ENCODE peak calls at places on chromosome 6, in eight cellular contexts. One of them, this sample, is unnamed.
A peak's percentile ranks its signal among the peaks of the same experiment; 100 is the strongest.

GRCh38 chr6:41718828-41719227 is 16.6 kb downstream of the TFEB start:
- DNase-seq in adrenal gland: no peak
- DNase-seq in fibroblast of lung: no peak
- DNase-seq in ovary: no peak
- DNase-seq in esophagus squamous epithelium: no peak
- DNase-seq in lower lobe of right lung: peak; percentile 14
- DNase-seq in pancreas: no peak
- DNase-seq in endothelial cell of umbilical vein: no peak
- DNase-seq in this sample: no peak

GRCh38 chr6:108805611-108806181 is 42.5 kb upstream of the ARMC2 start:
- DNase-seq in adrenal gland: no peak
- DNase-seq in fibroblast of lung: no peak
- DNase-seq in ovary: no peak
- DNase-seq in esophagus squamous epithelium: no peak
- DNase-seq in lower lobe of right lung: no peak
- DNase-seq in pancreas: no peak
- DNase-seq in endothelial cell of umbilical vein: no peak
- DNase-seq in this sample: no peak

GRCh38 chr6:144551339-144551738 is 266.2 kb downstream of the UTRN start:
- DNase-seq in adrenal gland: no peak
- DNase-seq in fibroblast of lung: no peak
- DNase-seq in ovary: no peak
- DNase-seq in esophagus squamous epithelium: no peak
- DNase-seq in lower lobe of right lung: no peak
- DNase-seq in pancreas: no peak
- DNase-seq in endothelial cell of umbilical vein: no peak
- DNase-seq in this sample: no peak

GRCh38 chr6:147077251-147077650 is 127.0 kb upstream of the STXBP5 start:
- DNase-seq in adrenal gland: no peak
- DNase-seq in fibroblast of lung: no peak
- DNase-seq in ovary: no peak
- DNase-seq in esophagus squamous epithelium: no peak
- DNase-seq in lower lobe of right lung: peak; percentile 80
- DNase-seq in pancreas: peak; percentile 71
- DNase-seq in endothelial cell of umbilical vein: no peak
- DNase-seq in this sample: no peak

GRCh38 chr6:148790817-148791216 is 44.0 kb downstream of the UST start:
- DNase-seq in adrenal gland: no peak
- DNase-seq in fibroblast of lung: no peak
- DNase-seq in ovary: no peak
- DNase-seq in esophagus squamous epithelium: no peak
- DNase-seq in lower lobe of right lung: no peak
- DNase-seq in pancreas: no peak
- DNase-seq in endothelial cell of umbilical vein: no peak
- DNase-seq in this sample: no peak

GRCh38 chr6:68958327-68958726 is 323.2 kb downstream of the ADGRB3 start:
- DNase-seq in adrenal gland: no peak
- DNase-seq in fibroblast of lung: peak; percentile 21
- DNase-seq in ovary: no peak
- DNase-seq in esophagus squamous epithelium: no peak
- DNase-seq in lower lobe of right lung: no peak
- DNase-seq in pancreas: no peak
- DNase-seq in endothelial cell of umbilical vein: no peak
- DNase-seq in this sample: no peak

GRCh38 chr6:108850669-108851467 is 2.6 kb downstream of the ARMC2 start:
- DNase-seq in adrenal gland: peak; percentile 66
- DNase-seq in fibroblast of lung: peak; percentile 45
- DNase-seq in ovary: peak; percentile 45
- DNase-seq in esophagus squamous epithelium: no peak
- DNase-seq in lower lobe of right lung: peak; percentile 74
- DNase-seq in pancreas: peak; percentile 49
- DNase-seq in endothelial cell of umbilical vein: no peak
- DNase-seq in this sample: peak; percentile 43

GRCh38 chr6:167136376-167136775 is 13.5 kb downstream of the CCR6 start:
- DNase-seq in adrenal gland: no peak
- DNase-seq in fibroblast of lung: no peak
- DNase-seq in ovary: no peak
- DNase-seq in esophagus squamous epithelium: no peak
- DNase-seq in lower lobe of right lung: no peak
- DNase-seq in pancreas: no peak
- DNase-seq in endothelial cell of umbilical vein: no peak
- DNase-seq in this sample: no peak

GRCh38 chr6:96089173-96089572 is 73.4 kb downstream of the FUT9 start:
- DNase-seq in adrenal gland: no peak
- DNase-seq in fibroblast of lung: no peak
- DNase-seq in ovary: no peak
- DNase-seq in esophagus squamous epithelium: no peak
- DNase-seq in lower lobe of right lung: no peak
- DNase-seq in pancreas: peak; percentile 7
- DNase-seq in endothelial cell of umbilical vein: no peak
- DNase-seq in this sample: no peak

GRCh38 chr6:96836579-96837137 is 619 bp downstream of the GPR63 start:
- DNase-seq in adrenal gland: no peak
- DNase-seq in fibroblast of lung: peak; percentile 13
- DNase-seq in ovary: no peak
- DNase-seq in esophagus squamous epithelium: no peak
- DNase-seq in lower lobe of right lung: no peak
- DNase-seq in pancreas: no peak
- DNase-seq in endothelial cell of umbilical vein: peak; percentile 5
- DNase-seq in this sample: no peak

GRCh38 chr6:100538086-100538485 is 73.4 kb upstream of the SIM1 start:
- DNase-seq in adrenal gland: no peak
- DNase-seq in fibroblast of lung: no peak
- DNase-seq in ovary: no peak
- DNase-seq in esophagus squamous epithelium: no peak
- DNase-seq in lower lobe of right lung: no peak
- DNase-seq in pancreas: no peak
- DNase-seq in endothelial cell of umbilical vein: peak; percentile 73
- DNase-seq in this sample: no peak

GRCh38 chr6:46011241-46012085 is 4.2 kb downstream of the CLIC5 start:
- DNase-seq in adrenal gland: no peak
- DNase-seq in fibroblast of lung: no peak
- DNase-seq in ovary: no peak
- DNase-seq in esophagus squamous epithelium: no peak
- DNase-seq in lower lobe of right lung: no peak
- DNase-seq in pancreas: no peak
- DNase-seq in endothelial cell of umbilical vein: peak; percentile 29
- DNase-seq in this sample: no peak

GRCh38 chr6:25136879-25137278 is 142.3 kb upstream of the CARMIL1 start:
- DNase-seq in adrenal gland: peak; percentile 25
- DNase-seq in fibroblast of lung: no peak
- DNase-seq in ovary: no peak
- DNase-seq in esophagus squamous epithelium: no peak
- DNase-seq in lower lobe of right lung: no peak
- DNase-seq in pancreas: no peak
- DNase-seq in endothelial cell of umbilical vein: peak; percentile 54
- DNase-seq in this sample: no peak

GRCh38 chr6:24929255-24929654 is 6.5 kb downstream of the RIPOR2 start:
- DNase-seq in adrenal gland: no peak
- DNase-seq in fibroblast of lung: no peak
- DNase-seq in ovary: no peak
- DNase-seq in esophagus squamous epithelium: no peak
- DNase-seq in lower lobe of right lung: no peak
- DNase-seq in pancreas: no peak
- DNase-seq in endothelial cell of umbilical vein: no peak
- DNase-seq in this sample: no peak

GRCh38 chr6:52598123-52598823 is 21.4 kb upstream of the TRAM2 start:
- DNase-seq in adrenal gland: peak; percentile 57
- DNase-seq in fibroblast of lung: peak; percentile 81
- DNase-seq in ovary: peak; percentile 73
- DNase-seq in esophagus squamous epithelium: no peak
- DNase-seq in lower lobe of right lung: no peak
- DNase-seq in pancreas: peak; percentile 49
- DNase-seq in endothelial cell of umbilical vein: peak; percentile 54
- DNase-seq in this sample: no peak

GRCh38 chr6:75115501-75115900 is 90.4 kb downstream of the COL12A1 start:
- DNase-seq in adrenal gland: no peak
- DNase-seq in fibroblast of lung: no peak
- DNase-seq in ovary: no peak
- DNase-seq in esophagus squamous epithelium: no peak
- DNase-seq in lower lobe of right lung: no peak
- DNase-seq in pancreas: no peak
- DNase-seq in endothelial cell of umbilical vein: no peak
- DNase-seq in this sample: no peak

GRCh38 chr6:135576055-135576454 is 78.5 kb upstream of the AHI1 start:
- DNase-seq in adrenal gland: no peak
- DNase-seq in fibroblast of lung: peak; percentile 73
- DNase-seq in ovary: no peak
- DNase-seq in esophagus squamous epithelium: no peak
- DNase-seq in lower lobe of right lung: no peak
- DNase-seq in pancreas: no peak
- DNase-seq in endothelial cell of umbilical vein: no peak
- DNase-seq in this sample: no peak

GRCh38 chr6:163830641-163831040 is 416.1 kb downstream of the QKI start:
- DNase-seq in adrenal gland: no peak
- DNase-seq in fibroblast of lung: no peak
- DNase-seq in ovary: no peak
- DNase-seq in esophagus squamous epithelium: no peak
- DNase-seq in lower lobe of right lung: no peak
- DNase-seq in pancreas: no peak
- DNase-seq in endothelial cell of umbilical vein: no peak
- DNase-seq in this sample: no peak
- H3K27me3 ChIP-seq in adrenal gland: peaks cover 4% of the 10 kb centered on the region
- H3K27me3 ChIP-seq in fibroblast of lung: no peaks in the 10 kb centered on the region
- H3K27me3 ChIP-seq in ovary: no peaks in the 10 kb centered on the region
- H3K27me3 ChIP-seq in esophagus squamous epithelium: no peaks in the 10 kb centered on the region
- H3K27me3 ChIP-seq in lower lobe of right lung: no peaks in the 10 kb centered on the region
- H3K27me3 ChIP-seq in pancreas: no peaks in the 10 kb centered on the region
- H3K27me3 ChIP-seq in endothelial cell of umbilical vein: no peaks in the 10 kb centered on the region
- H3K27me3 ChIP-seq in this sample: no peaks in the 10 kb centered on the region

GRCh38 chr6:113776998-113777397 is 80.1 kb upstream of the MARCKS start:
- DNase-seq in adrenal gland: no peak
- DNase-seq in fibroblast of lung: no peak
- DNase-seq in ovary: no peak
- DNase-seq in esophagus squamous epithelium: no peak
- DNase-seq in lower lobe of right lung: no peak
- DNase-seq in pancreas: no peak
- DNase-seq in endothelial cell of umbilical vein: no peak
- DNase-seq in this sample: no peak

GRCh38 chr6:113782641-113783040 is 74.5 kb upstream of the MARCKS start:
- DNase-seq in adrenal gland: no peak
- DNase-seq in fibroblast of lung: no peak
- DNase-seq in ovary: no peak
- DNase-seq in esophagus squamous epithelium: no peak
- DNase-seq in lower lobe of right lung: no peak
- DNase-seq in pancreas: no peak
- DNase-seq in endothelial cell of umbilical vein: no peak
- DNase-seq in this sample: no peak

GRCh38 chr6:113777601-113778000 is 79.5 kb upstream of the MARCKS start:
- DNase-seq in adrenal gland: no peak
- DNase-seq in fibroblast of lung: no peak
- DNase-seq in ovary: no peak
- DNase-seq in esophagus squamous epithelium: no peak
- DNase-seq in lower lobe of right lung: no peak
- DNase-seq in pancreas: no peak
- DNase-seq in endothelial cell of umbilical vein: no peak
- DNase-seq in this sample: no peak

GRCh38 chr6:113774122-113774835 is 82.9 kb upstream of the MARCKS start:
- DNase-seq in adrenal gland: no peak
- DNase-seq in fibroblast of lung: peak; percentile 90
- DNase-seq in ovary: no peak
- DNase-seq in esophagus squamous epithelium: no peak
- DNase-seq in lower lobe of right lung: no peak
- DNase-seq in pancreas: no peak
- DNase-seq in endothelial cell of umbilical vein: peak; percentile 12
- DNase-seq in this sample: no peak

DNA sequence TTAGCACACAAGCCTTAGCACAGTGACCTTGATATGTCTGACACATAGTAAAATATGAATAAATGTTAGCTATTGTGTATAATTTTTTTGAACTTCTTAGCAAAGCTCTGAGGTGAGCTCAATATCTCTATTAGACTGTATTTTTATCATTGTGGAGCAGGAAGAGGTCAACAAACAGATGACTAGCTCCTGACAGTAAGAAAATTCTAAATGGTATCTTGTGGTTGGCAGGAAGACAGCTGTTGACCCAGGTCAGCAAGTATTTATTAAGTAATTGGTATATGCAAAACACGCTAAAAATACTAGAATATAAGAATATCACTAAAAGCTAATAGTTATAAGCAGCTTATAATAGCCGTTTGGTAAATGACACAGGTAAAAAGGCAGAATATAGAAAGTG is 77.5 kb upstream of the MARCKS start:
- DNase-seq in adrenal gland: no peak
- DNase-seq in fibroblast of lung: no peak
- DNase-seq in ovary: no peak
- DNase-seq in esophagus squamous epithelium: no peak
- DNase-seq in lower lobe of right lung: no peak
- DNase-seq in pancreas: no peak
- DNase-seq in endothelial cell of umbilical vein: no peak
- DNase-seq in this sample: no peak
- H3K27me3 ChIP-seq in adrenal gland: no peaks in the 10 kb centered on the region
- H3K27me3 ChIP-seq in fibroblast of lung: no peaks in the 10 kb centered on the region
- H3K27me3 ChIP-seq in ovary: no peaks in the 10 kb centered on the region
- H3K27me3 ChIP-seq in esophagus squamous epithelium: no peaks in the 10 kb centered on the region
- H3K27me3 ChIP-seq in lower lobe of right lung: no peaks in the 10 kb centered on the region
- H3K27me3 ChIP-seq in pancreas: no peaks in the 10 kb centered on the region
- H3K27me3 ChIP-seq in endothelial cell of umbilical vein: no peaks in the 10 kb centered on the region
- H3K27me3 ChIP-seq in this sample: no peaks in the 10 kb centered on the region

GRCh38 chr6:152632383-152632782 is 4.8 kb downstream of the SYNE1 start:
- DNase-seq in adrenal gland: no peak
- DNase-seq in fibroblast of lung: no peak
- DNase-seq in ovary: no peak
- DNase-seq in esophagus squamous epithelium: no peak
- DNase-seq in lower lobe of right lung: no peak
- DNase-seq in pancreas: no peak
- DNase-seq in endothelial cell of umbilical vein: no peak
- DNase-seq in this sample: no peak
- H3K27me3 ChIP-seq in adrenal gland: no peaks in the 10 kb centered on the region
- H3K27me3 ChIP-seq in fibroblast of lung: no peaks in the 10 kb centered on the region
- H3K27me3 ChIP-seq in ovary: no peaks in the 10 kb centered on the region
- H3K27me3 ChIP-seq in esophagus squamous epithelium: no peaks in the 10 kb centered on the region
- H3K27me3 ChIP-seq in lower lobe of right lung: no peaks in the 10 kb centered on the region
- H3K27me3 ChIP-seq in pancreas: peaks cover 5% of the 10 kb centered on the region
- H3K27me3 ChIP-seq in endothelial cell of umbilical vein: peaks cover 6% of the 10 kb centered on the region
- H3K27me3 ChIP-seq in this sample: no peaks in the 10 kb centered on the region

GRCh38 chr6:26471970-26472369 is 14.2 kb downstream of the BTN2A1 start:
- DNase-seq in adrenal gland: no peak
- DNase-seq in fibroblast of lung: no peak
- DNase-seq in ovary: no peak
- DNase-seq in esophagus squamous epithelium: no peak
- DNase-seq in lower lobe of right lung: no peak
- DNase-seq in pancreas: no peak
- DNase-seq in endothelial cell of umbilical vein: no peak
- DNase-seq in this sample: no peak

GRCh38 chr6:26472549-26473245 is 14.9 kb downstream of the BTN2A1 start:
- DNase-seq in adrenal gland: no peak
- DNase-seq in fibroblast of lung: no peak
- DNase-seq in ovary: no peak
- DNase-seq in esophagus squamous epithelium: no peak
- DNase-seq in lower lobe of right lung: no peak
- DNase-seq in pancreas: no peak
- DNase-seq in endothelial cell of umbilical vein: no peak
- DNase-seq in this sample: no peak

GRCh38 chr6:26473429-26473757 is 15.6 kb downstream of the BTN2A1 start:
- DNase-seq in adrenal gland: no peak
- DNase-seq in fibroblast of lung: no peak
- DNase-seq in ovary: no peak
- DNase-seq in esophagus squamous epithelium: no peak
- DNase-seq in lower lobe of right lung: no peak
- DNase-seq in pancreas: no peak
- DNase-seq in endothelial cell of umbilical vein: no peak
- DNase-seq in this sample: no peak

GRCh38 chr6:26468829-26469228 is 11.1 kb downstream of the BTN2A1 start:
- DNase-seq in adrenal gland: no peak
- DNase-seq in fibroblast of lung: no peak
- DNase-seq in ovary: no peak
- DNase-seq in esophagus squamous epithelium: no peak
- DNase-seq in lower lobe of right lung: no peak
- DNase-seq in pancreas: no peak
- DNase-seq in endothelial cell of umbilical vein: no peak
- DNase-seq in this sample: no peak

GRCh38 chr6:26470643-26471042 is 12.9 kb downstream of the BTN2A1 start:
- DNase-seq in adrenal gland: peak; percentile 33
- DNase-seq in fibroblast of lung: no peak
- DNase-seq in ovary: no peak
- DNase-seq in esophagus squamous epithelium: no peak
- DNase-seq in lower lobe of right lung: no peak
- DNase-seq in pancreas: no peak
- DNase-seq in endothelial cell of umbilical vein: no peak
- DNase-seq in this sample: no peak
- H3K27me3 ChIP-seq in adrenal gland: no peaks in the 10 kb centered on the region
- H3K27me3 ChIP-seq in fibroblast of lung: no peaks in the 10 kb centered on the region
- H3K27me3 ChIP-seq in ovary: no peaks in the 10 kb centered on the region
- H3K27me3 ChIP-seq in esophagus squamous epithelium: no peaks in the 10 kb centered on the region
- H3K27me3 ChIP-seq in lower lobe of right lung: no peaks in the 10 kb centered on the region
- H3K27me3 ChIP-seq in pancreas: no peaks in the 10 kb centered on the region
- H3K27me3 ChIP-seq in endothelial cell of umbilical vein: no peaks in the 10 kb centered on the region
- H3K27me3 ChIP-seq in this sample: no peaks in the 10 kb centered on the region